ENCODE peak calls at places on chromosomes 2 and 18, in four cellular contexts. One of them, this sample, is unnamed.
A peak's percentile ranks its signal among the peaks of the same experiment; 100 is the strongest.

GRCh38 chr2:218839430-218839829 is 7.8 kb upstream of the PRKAG3 start:
- DNase-seq in IMR-90: peak; percentile 62
- DNase-seq in Caco-2: no peak
- DNase-seq in lower leg skin: no peak
- DNase-seq in this sample: peak; percentile 87

GRCh38 chr18:27674411-27674810 is 489.3 kb upstream of the CHST9 start:
- DNase-seq in IMR-90: no peak
- DNase-seq in lower leg skin: no peak
- DNase-seq in Caco-2: no peak
- DNase-seq in this sample: no peak

GRCh38 chr2:2940702-2941655 is 436.6 kb downstream of the EIPR1 start:
- DNase-seq in lower leg skin: no peak
- DNase-seq in IMR-90: no peak
- DNase-seq in Caco-2: no peak
- DNase-seq in this sample: no peak

GRCh38 chr2:191835539-191836350 is 11.1 kb downstream of the CAVIN2 start:
- DNase-seq in lower leg skin: no peak
- DNase-seq in IMR-90: peak; percentile 61
- DNase-seq in Caco-2: peak; percentile 11
- DNase-seq in this sample: no peak

GRCh38 chr2:47512581-47513083 is 109.7 kb downstream of the MSH2 start:
- DNase-seq in IMR-90: peak; percentile 64
- DNase-seq in lower leg skin: no peak
- DNase-seq in Caco-2: peak; percentile 52
- DNase-seq in this sample: peak; percentile 58

GRCh38 chr18:29652797-29653196 is 1389.7 kb downstream of the DSC3 start:
- DNase-seq in IMR-90: no peak
- DNase-seq in Caco-2: no peak
- DNase-seq in lower leg skin: no peak
- DNase-seq in this sample: no peak

GRCh38 chr18:23106575-23106974 is 28.7 kb upstream of the CABLES1 start:
- DNase-seq in Caco-2: peak; percentile 65
- DNase-seq in lower leg skin: no peak
- DNase-seq in IMR-90: peak; percentile 96
- DNase-seq in this sample: peak; percentile 87

GRCh38 chr2:127810156-127810636 is 775 bp downstream of the WDR33 start:
- DNase-seq in lower leg skin: no peak
- DNase-seq in Caco-2: peak; percentile 32
- DNase-seq in IMR-90: peak; percentile 28
- DNase-seq in this sample: peak; percentile 33

GRCh38 chr2:201363857-201364560 is 6.9 kb upstream of the FLACC1 start:
- DNase-seq in Caco-2: peak; percentile 40
- DNase-seq in IMR-90: peak; percentile 71
- DNase-seq in lower leg skin: no peak
- DNase-seq in this sample: peak; percentile 81

GRCh38 chr18:47595816-47596501 is 334.5 kb downstream of the SMAD2 start:
- DNase-seq in IMR-90: no peak
- DNase-seq in lower leg skin: no peak
- DNase-seq in Caco-2: no peak
- DNase-seq in this sample: no peak

GRCh38 chr2:119367472-119368099 is 809 bp downstream of the DBI start:
- DNase-seq in Caco-2: peak; percentile 77
- DNase-seq in IMR-90: no peak
- DNase-seq in lower leg skin: peak; percentile 40
- DNase-seq in this sample: peak; percentile 12

GRCh38 chr2:105834931-105835330 is 90.2 kb downstream of the NCK2 start:
- DNase-seq in Caco-2: no peak
- DNase-seq in IMR-90: no peak
- DNase-seq in lower leg skin: no peak
- DNase-seq in this sample: no peak

GRCh38 chr2:28516950-28517349 is 21.1 kb downstream of the PLB1 start:
- DNase-seq in lower leg skin: no peak
- DNase-seq in IMR-90: no peak
- DNase-seq in Caco-2: peak; percentile 58
- DNase-seq in this sample: no peak

GRCh38 chr18:10422731-10423130 is 31.7 kb upstream of the APCDD1 start:
- DNase-seq in lower leg skin: no peak
- DNase-seq in IMR-90: no peak
- DNase-seq in Caco-2: no peak
- DNase-seq in this sample: no peak

GRCh38 chr2:223943561-223944008 is 1.6 kb downstream of the WDFY1 start:
- DNase-seq in Caco-2: no peak
- DNase-seq in lower leg skin: no peak
- DNase-seq in IMR-90: peak; percentile 60
- DNase-seq in this sample: peak; percentile 63
- H3K4me3 ChIP-seq in Caco-2: peak overlapping the region; percentile 96
- H3K4me3 ChIP-seq in lower leg skin: no peak overlapping the region
- H3K4me3 ChIP-seq in IMR-90: peak overlapping the region; percentile 91
- H3K4me3 ChIP-seq in this sample: peak overlapping the region; percentile 98

GRCh38 chr2:54773838-54774237 is 50.4 kb downstream of the EML6 start:
- DNase-seq in IMR-90: no peak
- DNase-seq in lower leg skin: no peak
- DNase-seq in Caco-2: peak; percentile 49
- DNase-seq in this sample: peak; percentile 11
- TF ChIP-seq CTCF in IMR-90: no peak
- TF ChIP-seq CTCF in lower leg skin: no peak
- TF ChIP-seq CTCF in Caco-2: no peak
- TF ChIP-seq CTCF in this sample: peak; percentile 44

DNA sequence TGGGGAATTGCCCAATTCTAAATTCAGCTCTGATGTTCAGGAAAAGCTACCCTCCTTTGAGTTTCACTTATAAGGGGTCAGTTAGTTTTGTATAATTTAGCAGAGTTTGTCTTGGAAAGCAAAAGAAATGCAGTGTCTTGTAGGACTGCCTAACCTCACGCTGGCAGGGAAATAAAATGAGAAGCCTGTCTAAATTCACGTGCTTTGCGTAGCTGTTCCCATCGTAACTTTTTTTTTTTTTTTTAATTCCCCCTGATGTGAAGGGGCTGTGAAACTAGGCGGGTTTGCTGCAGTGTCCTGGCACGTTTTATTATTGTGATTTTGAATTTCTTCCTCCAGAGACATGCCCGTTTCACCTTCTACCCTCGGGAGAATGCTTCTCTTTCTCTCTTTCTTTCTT is 2.1 kb downstream of the MEIS1 start:
- DNase-seq in lower leg skin: no peak
- DNase-seq in IMR-90: no peak
- DNase-seq in Caco-2: no peak
- DNase-seq in this sample: peak; percentile 20
- H3K4me3 ChIP-seq in lower leg skin: no peak overlapping the region
- H3K4me3 ChIP-seq in IMR-90: peak overlapping the region; percentile 99
- H3K4me3 ChIP-seq in Caco-2: no peak overlapping the region
- H3K4me3 ChIP-seq in this sample: peak overlapping the region; percentile 73

DNA sequence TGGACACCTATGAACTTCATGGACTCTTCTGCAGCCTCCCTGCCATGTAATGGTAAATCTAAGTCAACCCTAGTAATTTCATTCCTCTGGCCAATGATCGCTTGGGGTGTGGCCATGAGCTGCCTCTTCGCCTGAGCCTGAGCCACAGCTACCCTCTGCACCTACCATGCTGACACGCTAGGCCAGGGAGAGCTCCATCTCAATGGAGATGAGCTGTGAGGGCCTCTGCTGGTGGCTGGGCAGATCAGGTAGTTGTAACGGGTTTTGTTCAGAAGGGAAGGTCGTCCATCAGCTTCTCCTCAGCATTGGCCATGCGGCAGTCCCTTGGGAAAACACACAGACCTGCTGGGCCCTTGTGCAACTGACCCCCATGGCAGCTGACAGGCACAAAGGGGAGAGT is 24.4 kb downstream of the MPHOSPH10 start:
- DNase-seq in Caco-2: peak; percentile 53
- DNase-seq in lower leg skin: no peak
- DNase-seq in IMR-90: no peak
- DNase-seq in this sample: peak; percentile 20
- TF ChIP-seq CTCF in Caco-2: peak; percentile 52
- TF ChIP-seq CTCF in lower leg skin: no peak
- TF ChIP-seq CTCF in IMR-90: no peak
- TF ChIP-seq CTCF in this sample: peak; percentile 38

GRCh38 chr2:29920631-29921559 is 491 bp downstream of the ALK start:
- DNase-seq in Caco-2: no peak
- DNase-seq in lower leg skin: no peak
- DNase-seq in IMR-90: peak; percentile 5
- DNase-seq in this sample: peak; percentile 37
- H3K4me3 ChIP-seq in Caco-2: no peak overlapping the region
- H3K4me3 ChIP-seq in lower leg skin: no peak overlapping the region
- H3K4me3 ChIP-seq in IMR-90: peak overlapping the region; percentile 22
- H3K4me3 ChIP-seq in this sample: peak overlapping the region; percentile 39